ENCODE peak calls at places on chromosomes 1 and 21, in nine cellular contexts. B, G, O, P, J, S, L, H and R are unnamed samples.

GRCh38 chr1:156661932-156662587 is 15.1 kb downstream of the NES start:
- DNase-seq in B (no peak), G (no peak), O (no peak), P (no peak), J (no peak), S (no peak), L (peak), H (no peak), R (peak)

GRCh38 chr1:119635801-119636390 is 12.2 kb downstream of the ZNF697 start:
- DNase-seq in B (no peak), G (no peak), O (no peak), P (no peak), J (peak), S (no peak), L (no peak), H (no peak), R (no peak)

GRCh38 chr1:172273668-172274396 is 146.7 kb upstream of the C1orf105 start:
- DNase-seq in B (no peak), G (no peak), O (no peak), P (no peak), J (no peak), S (no peak), L (no peak), H (no peak), R (no peak)

GRCh38 chr1:16719571-16720402 is 20.5 kb upstream of the RNU1-4 start:
- DNase-seq in B (peak), G (no peak), O (no peak), P (peak), J (peak), S (peak), L (no peak), H (no peak), R (no peak)

GRCh38 chr1:109821221-109821669 is 57.5 kb upstream of the EPS8L3 start:
- DNase-seq in B (no peak), G (no peak), O (peak), P (no peak), J (peak), S (peak), L (no peak), H (no peak), R (no peak)

GRCh38 chr1:157157481-157158190 is 19.4 kb upstream of the ETV3 start:
- DNase-seq in B (no peak), G (no peak), O (no peak), P (no peak), J (peak), S (no peak), L (no peak), H (no peak), R (no peak)

GRCh38 chr1:224622831-224623230 is 6.7 kb downstream of the CNIH3 start:
- DNase-seq in B (no peak), G (no peak), O (no peak), P (no peak), J (no peak), S (no peak), L (no peak), H (no peak), R (no peak)

GRCh38 chr1:20589331-20590312 is 725 bp downstream of the CDA start:
- DNase-seq in B (no peak), G (no peak), O (peak), P (peak), J (peak), S (peak), L (no peak), H (no peak), R (no peak)

GRCh38 chr1:204294371-204294770 is 65.4 kb downstream of the PLEKHA6 start:
- DNase-seq in B (no peak), G (no peak), O (peak), P (peak), J (peak), S (peak), L (no peak), H (no peak), R (no peak)

GRCh38 chr1:116006486-116006964 is 30.2 kb downstream of the SLC22A15 start:
- DNase-seq in B (no peak), G (no peak), O (no peak), P (no peak), J (no peak), S (no peak), L (no peak), H (no peak), R (no peak)

GRCh38 chr21:20856926-20857325 is 141.3 kb upstream of the NCAM2 start:
- DNase-seq in B (no peak), G (no peak), O (no peak), P (no peak), J (no peak), S (no peak), L (no peak), H (no peak), R (no peak)

GRCh38 chr1:6545276-6545934 is 8.9 kb downstream of the NOL9 start:
- DNase-seq in B (no peak), G (no peak), O (no peak), P (no peak), J (no peak), S (no peak), L (no peak), H (no peak), R (no peak)

GRCh38 chr1:182845379-182845778 is 6.2 kb downstream of the DHX9 start:
- DNase-seq in B (no peak), G (no peak), O (no peak), P (no peak), J (no peak), S (no peak), L (no peak), H (no peak), R (peak)

GRCh38 chr1:34360574-34360973 is 183.9 kb downstream of the C1orf94 start:
- DNase-seq in B (no peak), G (no peak), O (no peak), P (no peak), J (no peak), S (no peak), L (no peak), H (no peak), R (no peak)

GRCh38 chr21:45207839-45208626 is 79.7 kb downstream of the POFUT2 start:
- DNase-seq in B (no peak), G (no peak), O (no peak), P (no peak), J (no peak), S (no peak), L (no peak), H (no peak), R (peak)

GRCh38 chr1:6359568-6360496 is 33.7 kb downstream of the ACOT7 start:
- DNase-seq in B (peak), G (peak), O (peak), P (peak), J (peak), S (peak), L (no peak), H (peak), R (no peak)

GRCh38 chr1:116834605-116835004 is 75.1 kb upstream of the PTGFRN start:
- DNase-seq in B (no peak), G (no peak), O (no peak), P (no peak), J (no peak), S (no peak), L (no peak), H (no peak), R (no peak)

GRCh38 chr1:163071381-163072255 is 2.5 kb downstream of the RGS4 start:
- DNase-seq in B (peak), G (no peak), O (peak), P (peak), J (peak), S (peak), L (peak), H (peak), R (no peak)

GRCh38 chr21:29232601-29233541 is 65.9 kb upstream of the BACH1 start:
- DNase-seq in B (no peak), G (no peak), O (no peak), P (no peak), J (no peak), S (no peak), L (no peak), H (no peak), R (no peak)

GRCh38 chr21:46218906-46219590 is 9.5 kb downstream of the LSS start:
- DNase-seq in B (no peak), G (no peak), O (no peak), P (no peak), J (no peak), S (no peak), L (no peak), H (no peak), R (no peak)

GRCh38 chr1:246497331-246497915 is 9.7 kb downstream of the SMYD3 start:
- DNase-seq in B (no peak), G (no peak), O (no peak), P (no peak), J (peak), S (no peak), L (no peak), H (no peak), R (peak)

GRCh38 chr1:229557214-229557850 is 1.2 kb downstream of the ABCB10 start:
- DNase-seq in B (no peak), G (no peak), O (no peak), P (no peak), J (peak), S (no peak), L (no peak), H (no peak), R (no peak)

GRCh38 chr1:44315521-44315920 is 39.5 kb downstream of the ERI3 start:
- DNase-seq in B (no peak), G (no peak), O (no peak), P (no peak), J (no peak), S (no peak), L (no peak), H (no peak), R (no peak)

GRCh38 chr1:213326666-213327317 is 275.8 kb downstream of the RPS6KC1 start:
- DNase-seq in B (no peak), G (no peak), O (peak), P (peak), J (no peak), S (peak), L (no peak), H (no peak), R (no peak)

GRCh38 chr1:212218911-212219310 is 66.3 kb upstream of the PPP2R5A start:
- DNase-seq in B (no peak), G (no peak), O (no peak), P (no peak), J (peak), S (no peak), L (no peak), H (no peak), R (no peak)

GRCh38 chr1:92441316-92442311 is 45.1 kb downstream of the GFI1 start:
- DNase-seq in B (peak), G (no peak), O (no peak), P (no peak), J (no peak), S (no peak), L (no peak), H (no peak), R (no peak)

GRCh38 chr21:24829397-24829796 is 777.9 kb downstream of the MRPL39 start:
- DNase-seq in B (no peak), G (no peak), O (no peak), P (no peak), J (no peak), S (no peak), L (no peak), H (no peak), R (no peak)

GRCh38 chr1:19647643-19648042 is 3.5 kb downstream of the NBL1 start:
- DNase-seq in B (no peak), G (no peak), O (no peak), P (no peak), J (no peak), S (no peak), L (no peak), H (no peak), R (no peak)

GRCh38 chr1:100036718-100037664 is 67.2 kb downstream of the SLC35A3 start:
- DNase-seq in B (no peak), G (no peak), O (no peak), P (no peak), J (peak), S (no peak), L (no peak), H (no peak), R (peak)

GRCh38 chr1:194295690-194296089 is 1109.3 kb upstream of the B3GALT2 start:
- DNase-seq in B (no peak), G (peak), O (no peak), P (no peak), J (no peak), S (no peak), L (no peak), H (no peak), R (no peak)

GRCh38 chr1:2253797-2254480 is 25.8 kb downstream of the SKI start:
- DNase-seq in B (no peak), G (no peak), O (no peak), P (peak), J (no peak), S (peak), L (no peak), H (no peak), R (no peak)

GRCh38 chr1:145720556-145720877 is 1.2 kb downstream of the CD160 start:
- DNase-seq in B (no peak), G (no peak), O (no peak), P (no peak), J (peak), S (no peak), L (no peak), H (no peak), R (no peak)

GRCh38 chr1:22708777-22709176 is 1.9 kb upstream of the EPHB2 start:
- DNase-seq in B (no peak), G (no peak), O (no peak), P (no peak), J (no peak), S (no peak), L (no peak), H (no peak), R (no peak)